ENCODE peak calls at places on chromosomes 7 and 10, in nine cellular contexts. J is fibroblast of lung, U is uterus, C is colonic mucosa, P is HL-60, K is HFF-Myc, A is Panc1, V is natural killer cell, Q is astrocyte of the cerebellum. Z is an unnamed sample.

GRCh38 chr10:12984165-12984747 is 17.3 kb downstream of the CCDC3 start:
- DNase-seq in J (peak), U (no peak), C (no peak), P (no peak), K (no peak), A (no peak), V (no peak), Q (no peak), Z (peak)

GRCh38 chr7:35849954-35850353 is 49.1 kb downstream of the SEPTIN7 start:
- DNase-seq in J (no peak), U (no peak), C (no peak), P (no peak), K (no peak), A (no peak), V (no peak), Q (no peak), Z (no peak)

GRCh38 chr10:90921906-90922305 is 1.0 kb upstream of the ANKRD1 start:
- DNase-seq in J (no peak), U (no peak), C (no peak), P (no peak), K (no peak), A (no peak), V (no peak), Q (no peak), Z (no peak)

GRCh38 chr10:48231178-48231577 is 43.3 kb downstream of the FRMPD2 start:
- DNase-seq in J (no peak), U (no peak), C (no peak), P (no peak), K (no peak), A (no peak), V (no peak), Q (no peak), Z (no peak)

GRCh38 chr10:63553473-63553872 is 32.3 kb downstream of the REEP3 start:
- DNase-seq in J (no peak), U (no peak), C (no peak), P (no peak), K (no peak), A (peak), V (no peak), Q (no peak), Z (no peak)

GRCh38 chr7:54992876-54993490 is 25.8 kb upstream of the EGFR start:
- DNase-seq in J (no peak), U (no peak), C (no peak), P (no peak), K (peak), A (no peak), V (no peak), Q (no peak), Z (no peak)

GRCh38 chr10:125152646-125153368 is 7.6 kb downstream of the CTBP2 start:
- DNase-seq in J (peak), U (peak), C (peak), P (no peak), K (no peak), A (no peak), V (no peak), Q (no peak), Z (peak)

GRCh38 chr10:104076743-104077160 is 8.9 kb downstream of the COL17A1 start:
- DNase-seq in J (no peak), U (peak), C (peak), P (no peak), K (peak), A (no peak), V (no peak), Q (peak), Z (peak)

GRCh38 chr10:5449823-5450222 is 37.5 kb downstream of the NET1 start:
- DNase-seq in J (peak), U (peak), C (no peak), P (peak), K (no peak), A (no peak), V (no peak), Q (no peak), Z (peak)

GRCh38 chr7:66099551-66100407 is 14.9 kb upstream of the CRCP start:
- DNase-seq in J (peak), U (peak), C (peak), P (peak), K (no peak), A (no peak), V (no peak), Q (peak), Z (peak)

GRCh38 chr7:114823290-114823689 is 98.6 kb upstream of the MDFIC start:
- DNase-seq in J (peak), U (no peak), C (no peak), P (no peak), K (no peak), A (no peak), V (no peak), Q (no peak), Z (peak)

GRCh38 chr10:117250409-117250808 is 9.5 kb downstream of the SLC18A2 start:
- DNase-seq in J (no peak), U (no peak), C (no peak), P (no peak), K (no peak), A (no peak), V (no peak), Q (no peak), Z (no peak)

GRCh38 chr10:82150123-82150900 is 275.3 kb downstream of the NRG3 start:
- DNase-seq in J (peak), U (no peak), C (no peak), P (peak), K (no peak), A (no peak), V (no peak), Q (no peak), Z (no peak)

GRCh38 chr7:143052041-143052440 is at the start of gene OR6V1:
- DNase-seq in J (no peak), U (no peak), C (no peak), P (no peak), K (no peak), A (no peak), V (no peak), Q (no peak), Z (no peak)

GRCh38 chr7:90708841-90709317 is 112.8 kb downstream of the CDK14 start:
- DNase-seq in J (peak), U (no peak), C (peak), P (peak), K (no peak), A (peak), V (no peak), Q (no peak), Z (no peak)

GRCh38 chr10:125812128-125812527 is 10.9 kb downstream of the UROS start:
- DNase-seq in J (peak), U (no peak), C (no peak), P (no peak), K (peak), A (no peak), V (no peak), Q (peak), Z (peak)

GRCh38 chr7:4959356-4959755 is 369 bp upstream of the MMD2 start:
- DNase-seq in J (no peak), U (no peak), C (no peak), P (no peak), K (no peak), A (no peak), V (no peak), Q (no peak), Z (no peak)

GRCh38 chr7:1232623-1233327 is at the start of gene UNCX:
- DNase-seq in J (no peak), U (no peak), C (no peak), P (no peak), K (no peak), A (no peak), V (no peak), Q (no peak), Z (no peak)

GRCh38 chr7:35454575-35455385 is 200.9 kb upstream of the TBX20 start:
- DNase-seq in J (no peak), U (no peak), C (no peak), P (no peak), K (no peak), A (no peak), V (no peak), Q (no peak), Z (no peak)

GRCh38 chr7:87231243-87231642 is 11.7 kb upstream of the TMEM243 start:
- DNase-seq in J (no peak), U (no peak), C (no peak), P (no peak), K (no peak), A (no peak), V (no peak), Q (no peak), Z (no peak)

GRCh38 chr7:132149801-132150310 is 426.4 kb downstream of the PLXNA4 start:
- DNase-seq in J (no peak), U (no peak), C (no peak), P (no peak), K (no peak), A (no peak), V (no peak), Q (no peak), Z (no peak)

GRCh38 chr7:585229-585711 is 65.6 kb upstream of the PDGFA start:
- DNase-seq in J (no peak), U (no peak), C (no peak), P (no peak), K (no peak), A (no peak), V (no peak), Q (no peak), Z (no peak)

GRCh38 chr10:72740526-72740925 is 48.6 kb downstream of the MCU start:
- DNase-seq in J (peak), U (no peak), C (peak), P (no peak), K (no peak), A (peak), V (no peak), Q (peak), Z (peak)

GRCh38 chr10:44975487-44976331 is 2.9 kb downstream of the DEPP1 start:
- DNase-seq in J (peak), U (peak), C (no peak), P (peak), K (no peak), A (no peak), V (no peak), Q (no peak), Z (peak)

GRCh38 chr10:59470570-59470969 is 108.2 kb upstream of the FAM13C start:
- DNase-seq in J (no peak), U (no peak), C (no peak), P (no peak), K (no peak), A (no peak), V (no peak), Q (no peak), Z (no peak)

GRCh38 chr10:44647877-44648542 is 263.1 kb upstream of the CXCL12 start:
- DNase-seq in J (peak), U (peak), C (peak), P (peak), K (peak), A (no peak), V (no peak), Q (no peak), Z (peak)

GRCh38 chr7:25968205-25968993 is 183.6 kb upstream of the NFE2L3 start:
- DNase-seq in J (no peak), U (no peak), C (no peak), P (no peak), K (no peak), A (no peak), V (no peak), Q (no peak), Z (no peak)

GRCh38 chr10:61898435-61898778 is 3.1 kb upstream of the ARID5B start:
- DNase-seq in J (no peak), U (no peak), C (no peak), P (no peak), K (no peak), A (no peak), V (no peak), Q (no peak), Z (no peak)

GRCh38 chr10:44936314-44936975 is 23.2 kb upstream of the RASSF4 start:
- DNase-seq in J (no peak), U (no peak), C (no peak), P (no peak), K (no peak), A (no peak), V (no peak), Q (no peak), Z (no peak)

GRCh38 chr10:130587718-130588117 is 451.5 kb downstream of the GLRX3 start:
- DNase-seq in J (no peak), U (no peak), C (no peak), P (no peak), K (no peak), A (no peak), V (no peak), Q (no peak), Z (no peak)

DNA sequence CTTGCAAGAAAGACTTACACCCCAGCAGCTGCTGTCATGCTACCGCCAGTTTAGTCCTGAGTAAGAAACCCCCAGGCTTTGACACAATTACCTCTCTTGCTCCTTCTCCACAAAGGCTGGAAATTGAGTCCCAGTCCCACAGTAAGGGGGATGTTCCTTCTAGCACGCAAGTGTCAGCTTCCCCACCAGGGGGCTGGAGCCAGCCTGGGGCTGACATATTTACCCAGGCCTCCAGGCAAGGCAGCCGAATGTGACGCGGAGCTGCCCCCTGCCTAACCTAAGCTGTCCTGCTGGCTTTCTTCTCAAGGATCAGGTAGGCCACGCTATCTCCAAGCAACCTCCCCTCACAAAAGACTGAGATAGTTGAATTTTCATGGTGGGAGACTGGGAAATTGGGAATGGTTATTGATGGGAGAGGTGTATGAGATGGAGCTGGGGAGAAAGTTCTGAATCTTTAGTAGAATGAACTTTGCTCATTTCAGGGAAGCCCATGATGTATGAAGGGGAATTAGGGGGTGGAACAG is 19.2 kb upstream of the BMPER start:
- DNase-seq in J (no peak), U (no peak), C (no peak), P (no peak), K (no peak), A (no peak), V (no peak), Q (no peak), Z (no peak)
- TF ChIP-seq CTCF in J (peak), U (no peak), C (no peak), P (no peak), K (peak), A (peak), V (no peak), Q (peak), Z (no peak)

GRCh38 chr7:42991913-42992576 is 59.9 kb downstream of the MRPL32 start:
- DNase-seq in J (no peak), U (no peak), C (no peak), P (no peak), K (no peak), A (no peak), V (no peak), Q (no peak), Z (no peak)
- TF ChIP-seq CTCF in J (no peak), U (no peak), C (no peak), P (no peak), K (no peak), A (no peak), V (no peak), Q (no peak), Z (no peak)

DNA sequence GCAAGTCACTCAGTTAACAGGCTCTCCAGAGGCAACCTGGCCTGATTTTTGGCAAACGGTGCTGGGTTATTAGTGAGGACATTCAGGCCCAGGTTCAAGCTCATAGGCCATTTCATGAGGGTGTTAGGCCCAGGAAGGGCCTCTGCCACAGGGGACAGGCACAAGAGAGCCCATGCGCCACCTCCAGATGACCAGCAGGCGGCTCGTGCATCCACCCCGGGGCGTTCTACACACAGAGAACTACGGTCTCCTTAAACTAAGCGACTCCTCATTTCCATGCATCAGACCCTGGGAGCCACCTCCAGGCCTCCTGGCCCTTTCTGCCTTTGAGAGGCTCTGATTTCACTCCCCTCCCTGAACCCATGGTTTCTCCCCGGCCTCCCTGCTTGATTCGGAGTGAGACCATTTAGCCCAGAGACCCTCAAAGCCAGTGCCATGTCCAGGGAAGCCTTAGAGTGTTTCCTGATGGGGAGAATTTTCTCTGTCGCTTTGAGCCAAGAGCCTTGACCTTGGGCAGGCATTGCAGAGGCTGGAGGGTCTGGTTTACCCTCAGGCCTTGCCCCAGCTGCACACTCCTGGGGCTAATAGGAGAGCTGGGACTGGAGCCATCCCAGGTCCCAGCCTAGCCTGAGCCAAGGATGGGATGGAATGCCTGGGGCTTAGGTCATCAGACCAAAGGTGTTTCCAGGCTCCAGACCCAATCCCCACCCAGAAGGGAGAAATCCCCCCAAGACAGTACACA is 188.0 kb downstream of the GRID1 start:
- DNase-seq in J (no peak), U (no peak), C (no peak), P (peak), K (no peak), A (no peak), V (no peak), Q (no peak), Z (no peak)
- TF ChIP-seq CTCF in J (no peak), U (no peak), C (peak), P (peak), K (peak), A (peak), V (no peak), Q (peak), Z (peak)

DNA sequence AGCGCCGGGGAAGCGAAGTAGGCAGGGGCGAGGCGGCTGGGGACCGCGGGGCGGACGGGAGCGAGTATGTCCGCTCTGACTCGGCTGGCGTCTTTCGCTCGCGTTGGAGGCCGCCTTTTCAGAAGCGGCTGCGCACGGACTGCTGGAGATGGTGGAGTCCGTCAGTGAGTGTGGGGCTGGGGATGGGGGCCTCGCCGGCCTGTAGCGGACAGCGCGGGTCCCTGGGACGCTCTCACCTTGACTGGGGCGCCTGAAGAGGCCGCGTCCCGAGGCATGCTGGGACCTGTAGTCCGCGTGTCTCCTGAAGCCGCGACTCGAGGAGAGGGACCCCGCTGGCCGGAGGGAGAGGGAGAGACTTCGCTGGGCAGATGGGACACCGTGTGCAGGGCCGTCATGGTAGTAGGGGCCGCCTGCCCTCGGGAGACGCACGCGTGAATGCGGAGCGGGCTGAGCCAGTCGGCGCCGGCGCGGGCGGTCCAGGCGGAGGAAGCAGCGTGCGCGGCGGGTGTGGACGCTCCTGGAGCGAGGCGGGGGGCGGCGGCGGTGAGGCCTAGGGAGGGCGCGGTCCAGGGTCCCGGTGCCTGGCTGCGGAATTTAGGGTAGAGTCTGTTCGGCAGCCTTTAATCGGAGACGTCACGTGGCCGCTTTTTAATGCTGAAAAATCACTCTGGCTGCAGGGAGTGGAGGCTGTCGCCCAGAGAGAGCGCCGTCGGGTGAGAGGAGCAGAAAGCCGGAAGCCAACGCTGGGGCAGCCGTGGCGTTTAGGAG is at the start of gene NDUFB2:
- DNase-seq in J (peak), U (peak), C (peak), P (peak), K (peak), A (peak), V (peak), Q (peak), Z (peak)
- TF ChIP-seq CTCF in J (no peak), U (no peak), C (no peak), P (no peak), K (no peak), A (no peak), V (no peak), Q (no peak), Z (no peak)

DNA sequence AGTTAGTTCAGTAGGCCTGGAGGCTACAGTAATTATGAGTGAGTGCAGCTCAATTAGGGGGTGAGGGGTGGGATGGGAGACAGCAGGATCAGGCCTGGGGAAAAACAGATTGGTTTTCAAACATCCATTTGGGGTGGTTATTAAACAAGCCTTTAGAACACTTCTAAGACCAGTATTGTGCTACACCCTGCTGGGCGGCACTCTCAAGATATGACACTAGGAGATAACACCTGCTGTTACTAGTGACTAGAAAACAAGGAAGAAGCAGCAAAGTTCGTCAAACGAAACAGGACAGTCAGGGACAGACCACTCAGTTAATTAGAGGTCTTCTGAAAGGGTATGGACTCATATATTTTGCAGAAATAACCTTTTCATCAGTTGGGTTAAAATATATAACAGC is 353.6 kb downstream of the PTEN start:
- DNase-seq in J (no peak), U (no peak), C (peak), P (no peak), K (no peak), A (no peak), V (no peak), Q (no peak), Z (no peak)
- TF ChIP-seq CTCF in J (no peak), U (no peak), C (no peak), P (no peak), K (no peak), A (no peak), V (no peak), Q (no peak), Z (no peak)